ENCODE peak calls at places on chromosomes 6 and 20, in eight cellular contexts. U, M, T, I, C, K, J and Z are unnamed samples.

GRCh38 chr6:33808781-33809180 is 5.0 kb upstream of the MLN start:
- DNase-seq in J (no peak), I (no peak), U (no peak), K (no peak), T (no peak), C (no peak), M (no peak), Z (no peak)

GRCh38 chr6:82178084-82178758 is 69.3 kb downstream of the IBTK start:
- DNase-seq in K (no peak), T (no peak), M (peak; percentile 73), U (no peak), C (no peak), J (no peak), I (no peak), Z (no peak)

GRCh38 chr20:11207749-11208502 is 534.1 kb upstream of the JAG1 start:
- DNase-seq in J (no peak), M (peak; percentile 62), T (no peak), C (no peak), K (no peak), U (no peak), I (no peak), Z (no peak)

GRCh38 chr6:160348209-160348551 is at the start of gene SLC22A3:
- DNase-seq in M (no peak), K (no peak), T (no peak), U (no peak), C (peak; percentile 70), I (no peak), J (no peak), Z (no peak)

GRCh38 chr20:11469795-11470495 is 447.7 kb upstream of the BTBD3 start:
- DNase-seq in M (peak; percentile 3), T (no peak), J (no peak), K (no peak), C (no peak), I (no peak), U (no peak), Z (no peak)

GRCh38 chr20:18567739-18568091 is 483 bp downstream of the SMIM26 start:
- DNase-seq in I (no peak), C (no peak), T (no peak), M (no peak), U (no peak), J (no peak), K (no peak), Z (no peak)

GRCh38 chr20:16158090-16158975 is 414.9 kb downstream of the KIF16B start:
- DNase-seq in K (peak; percentile 64), U (no peak), T (no peak), M (no peak), I (no peak), J (peak; percentile 66), C (no peak), Z (no peak)

GRCh38 chr20:47217482-47218446 is 138.7 kb downstream of the ZMYND8 start:
- DNase-seq in K (no peak), C (no peak), J (no peak), T (no peak), M (no peak), I (no peak), U (no peak), Z (no peak)

GRCh38 chr20:9302073-9302425 is 212.3 kb upstream of the LAMP5 start:
- DNase-seq in K (no peak), C (no peak), J (no peak), U (no peak), T (no peak), I (no peak), M (no peak), Z (no peak)

GRCh38 chr6:121064345-121064744 is 269.9 kb downstream of the TBC1D32 start:
- DNase-seq in K (no peak), C (no peak), M (no peak), T (no peak), I (no peak), J (no peak), U (no peak), Z (no peak)

GRCh38 chr20:50381771-50382593 is 128.2 kb upstream of the PTPN1 start:
- DNase-seq in T (peak; percentile 11), C (no peak), M (no peak), I (no peak), J (no peak), K (no peak), U (peak; percentile 13), Z (no peak)

GRCh38 chr20:38353298-38353697 is 7.0 kb downstream of the LBP start:
- DNase-seq in I (no peak), C (no peak), U (no peak), J (no peak), T (no peak), M (peak; percentile 4), K (no peak), Z (no peak)

GRCh38 chr20:33541074-33541473 is 51.2 kb downstream of the CBFA2T2 start:
- DNase-seq in K (no peak), C (no peak), M (no peak), J (no peak), T (no peak), U (no peak), I (no peak), Z (no peak)

GRCh38 chr6:132392292-132392691 is 9.0 kb downstream of the MOXD1 start:
- DNase-seq in I (no peak), J (no peak), C (no peak), M (no peak), K (no peak), T (no peak), U (no peak), Z (no peak)

GRCh38 chr6:34872332-34872731 is 15.5 kb downstream of the TAF11 start:
- DNase-seq in C (no peak), J (no peak), K (no peak), U (no peak), T (no peak), I (no peak), M (no peak), Z (no peak)

GRCh38 chr6:139623382-139623781 is 248.9 kb upstream of the CITED2 start:
- DNase-seq in J (no peak), C (no peak), I (no peak), K (no peak), U (no peak), M (no peak), T (no peak), Z (no peak)

GRCh38 chr20:23165307-23165750 is 79.2 kb upstream of the CD93 start:
- DNase-seq in U (no peak), C (no peak), I (no peak), T (no peak), J (no peak), K (no peak), M (no peak), Z (no peak)

GRCh38 chr20:49099011-49099410 is 52.9 kb downstream of the CSE1L start:
- DNase-seq in I (no peak), T (no peak), C (no peak), J (no peak), M (no peak), U (no peak), K (no peak), Z (no peak)

GRCh38 chr6:79702701-79703100 is 71.6 kb downstream of the SH3BGRL2 start:
- DNase-seq in M (no peak), T (no peak), J (no peak), U (no peak), I (no peak), K (peak; percentile 54), C (no peak), Z (no peak)

GRCh38 chr20:36303020-36303595 is 3.0 kb upstream of the DLGAP4 start:
- DNase-seq in M (no peak), K (no peak), U (no peak), C (no peak), T (no peak), J (no peak), I (no peak), Z (no peak)

GRCh38 chr20:47397652-47398301 is 41.3 kb upstream of the ZMYND8 start:
- DNase-seq in I (no peak), K (no peak), U (no peak), T (no peak), J (no peak), C (no peak), M (no peak), Z (no peak)

GRCh38 chr20:49237531-49237930 is 18.3 kb downstream of the DDX27 start:
- DNase-seq in T (no peak), I (no peak), J (no peak), U (no peak), C (no peak), K (no peak), M (no peak), Z (no peak)

GRCh38 chr20:20593447-20594170 is 118.8 kb downstream of the RALGAPA2 start:
- DNase-seq in U (no peak), M (peak; percentile 56), C (no peak), I (no peak), K (peak; percentile 43), J (peak; percentile 52), T (no peak), Z (peak; percentile 36)

GRCh38 chr6:10695086-10695657 is 400 bp downstream of the PAK1IP1 start:
- DNase-seq in J (no peak), I (no peak), M (peak; percentile 3), C (no peak), U (no peak), T (no peak), K (no peak), Z (no peak)